ENCODE peak calls at places on chromosomes 16 and 17, in five cellular contexts. One of them, this sample, is unnamed.

GRCh38 chr16:49352923-49353322 is 20.7 kb upstream of the C16orf78 start:
- DNase-seq in NCI-H460: peak
- DNase-seq in coronary artery: no peak
- DNase-seq in cardiac fibroblast: peak
- DNase-seq in HT1080: no peak
- DNase-seq in this sample: peak

GRCh38 chr16:56532714-56533113 is 12.9 kb upstream of the BBS2 start:
- DNase-seq in coronary artery: no peak
- DNase-seq in HT1080: no peak
- DNase-seq in cardiac fibroblast: no peak
- DNase-seq in NCI-H460: no peak
- DNase-seq in this sample: no peak

GRCh38 chr16:60142991-60143705 is 1409.0 kb upstream of the GOT2 start:
- DNase-seq in coronary artery: no peak
- DNase-seq in HT1080: peak
- DNase-seq in cardiac fibroblast: peak
- DNase-seq in NCI-H460: no peak
- DNase-seq in this sample: no peak

GRCh38 chr17:28622186-28622585 is 8.2 kb upstream of the RSKR start:
- DNase-seq in NCI-H460: no peak
- DNase-seq in HT1080: no peak
- DNase-seq in cardiac fibroblast: no peak
- DNase-seq in coronary artery: no peak
- DNase-seq in this sample: no peak

GRCh38 chr17:78269893-78270490 is 38.6 kb downstream of the TMEM235 start:
- DNase-seq in NCI-H460: no peak
- DNase-seq in coronary artery: no peak
- DNase-seq in cardiac fibroblast: no peak
- DNase-seq in HT1080: no peak
- DNase-seq in this sample: peak

GRCh38 chr16:15775209-15775608 is 81.6 kb downstream of the MYH11 start:
- DNase-seq in coronary artery: no peak
- DNase-seq in cardiac fibroblast: peak
- DNase-seq in HT1080: no peak
- DNase-seq in NCI-H460: no peak
- DNase-seq in this sample: no peak

GRCh38 chr16:9437115-9437514 is 345.7 kb downstream of the HAPSTR1 start:
- DNase-seq in HT1080: peak
- DNase-seq in NCI-H460: peak
- DNase-seq in cardiac fibroblast: no peak
- DNase-seq in coronary artery: no peak
- DNase-seq in this sample: peak

GRCh38 chr17:27817731-27818130 is 17.4 kb upstream of the NOS2 start:
- DNase-seq in HT1080: peak
- DNase-seq in coronary artery: no peak
- DNase-seq in NCI-H460: no peak
- DNase-seq in cardiac fibroblast: peak
- DNase-seq in this sample: no peak

GRCh38 chr16:1167276-1168107 is 14.6 kb downstream of the CACNA1H start:
- DNase-seq in coronary artery: no peak
- DNase-seq in cardiac fibroblast: no peak
- DNase-seq in HT1080: no peak
- DNase-seq in NCI-H460: no peak
- DNase-seq in this sample: no peak

GRCh38 chr16:47037396-47037745 is 63.9 kb upstream of the DNAJA2 start:
- DNase-seq in coronary artery: no peak
- DNase-seq in cardiac fibroblast: no peak
- DNase-seq in NCI-H460: no peak
- DNase-seq in HT1080: no peak
- DNase-seq in this sample: peak

GRCh38 chr17:4590981-4591453 is 6.7 kb downstream of the SMTNL2 start:
- DNase-seq in NCI-H460: no peak
- DNase-seq in HT1080: no peak
- DNase-seq in coronary artery: no peak
- DNase-seq in cardiac fibroblast: no peak
- DNase-seq in this sample: no peak

GRCh38 chr17:41687828-41688640 is 651 bp upstream of the EIF1 start:
- DNase-seq in HT1080: peak
- DNase-seq in NCI-H460: peak
- DNase-seq in cardiac fibroblast: no peak
- DNase-seq in coronary artery: no peak
- DNase-seq in this sample: peak

GRCh38 chr17:77616243-77616731 is 342.2 kb upstream of the TNRC6C start:
- DNase-seq in NCI-H460: no peak
- DNase-seq in cardiac fibroblast: no peak
- DNase-seq in coronary artery: no peak
- DNase-seq in HT1080: peak
- DNase-seq in this sample: no peak

GRCh38 chr16:2771496-2772402 is 5.3 kb downstream of the ELOB start:
- DNase-seq in cardiac fibroblast: no peak
- DNase-seq in coronary artery: no peak
- DNase-seq in NCI-H460: no peak
- DNase-seq in HT1080: no peak
- DNase-seq in this sample: no peak